ENCODE peak calls at places on chromosomes 16 and 17, in seven cellular contexts. V is right atrium auricular region, N is anterior cingulate cortex, C is NCI-H1092 treated with DMSO at 0.1 percent for 48 hours, I is astrocyte of the hippocampus, F is fibroblast of mammary gland, U is Right ventricle myocardium superior. T is an unnamed sample.
A peak's percentile ranks its signal among the peaks of the same experiment; 100 is the strongest.

GRCh38 chr17:34171245-34171818 is 83.8 kb upstream of the CCL2 start:
- DNase-seq in U (peak; percentile 50), F (peak; percentile 68), N (no peak), C (peak; percentile 13), I (peak; percentile 70), V (peak; percentile 84), T (peak; percentile 76)

GRCh38 chr16:21590287-21590686 is 9.1 kb upstream of the METTL9 start:
- DNase-seq in C (no peak), N (no peak), V (no peak), F (no peak), U (no peak), I (no peak), T (no peak)

GRCh38 chr17:72034000-72034399 is 86.8 kb upstream of the SOX9 start:
- DNase-seq in I (no peak), N (no peak), F (no peak), V (no peak), C (no peak), U (no peak), T (no peak)

GRCh38 chr17:72734611-72735010 is 357.9 kb downstream of the SLC39A11 start:
- DNase-seq in C (no peak), U (no peak), N (no peak), I (no peak), F (no peak), V (no peak), T (no peak)

GRCh38 chr17:4625181-4625601 is 16.3 kb downstream of the ALOX15 start:
- DNase-seq in C (no peak), F (peak; percentile 19), U (no peak), I (peak; percentile 31), V (no peak), N (no peak), T (peak; percentile 92)

GRCh38 chr17:59851431-59852375 is 41.0 kb downstream of the TUBD1 start:
- DNase-seq in C (no peak), I (peak; percentile 57), N (no peak), U (no peak), F (peak; percentile 99), V (no peak), T (peak; percentile 46)

GRCh38 chr17:38511126-38512108 is 83.2 kb downstream of the ARHGAP23 start:
- DNase-seq in I (peak; percentile 73), V (no peak), N (no peak), C (no peak), F (peak; percentile 59), U (peak; percentile 31), T (no peak)

GRCh38 chr17:60102632-60103047 is 23.9 kb upstream of the HEATR6 start:
- DNase-seq in N (no peak), V (no peak), I (peak; percentile 42), F (peak; percentile 71), U (peak; percentile 59), C (no peak), T (peak; percentile 72)

GRCh38 chr17:30170415-30170987 is 53.9 kb downstream of the NSRP1 start:
- DNase-seq in C (no peak), I (no peak), F (no peak), U (no peak), V (no peak), N (no peak), T (no peak)

GRCh38 chr17:75587718-75588545 is at the start of gene MYO15B:
- DNase-seq in N (no peak), C (peak; percentile 53), I (peak; percentile 42), F (no peak), U (peak; percentile 82), V (peak; percentile 61), T (peak; percentile 92)

GRCh38 chr17:36611345-36612072 is 10.1 kb downstream of the MRM1 start:
- DNase-seq in N (no peak), U (no peak), C (no peak), F (peak; percentile 91), I (peak; percentile 70), V (no peak), T (no peak)

GRCh38 chr16:67558859-67559258 is 3.5 kb upstream of the CTCF start:
- DNase-seq in V (no peak), N (no peak), F (no peak), U (no peak), C (no peak), I (no peak), T (no peak)

GRCh38 chr16:23564964-23565363 is 7.4 kb downstream of the UBFD1 start:
- DNase-seq in I (no peak), U (peak; percentile 76), N (no peak), V (peak; percentile 69), C (no peak), F (peak; percentile 78), T (no peak)

GRCh38 chr16:75217389-75217851 is 1.4 kb upstream of the CTRB1 start:
- DNase-seq in N (no peak), F (no peak), C (no peak), I (no peak), V (no peak), U (no peak), T (no peak)

GRCh38 chr17:14310101-14310500 is 9.2 kb downstream of the HS3ST3B1 start:
- DNase-seq in I (peak; percentile 16), U (no peak), V (no peak), N (no peak), C (no peak), F (no peak), T (no peak)

GRCh38 chr16:31441956-31442355 is 633 bp downstream of the ZNF843 start:
- DNase-seq in F (no peak), I (no peak), N (no peak), V (no peak), U (no peak), C (no peak), T (no peak)

GRCh38 chr16:2810651-2811050 is 6.4 kb upstream of the PRSS21 start:
- DNase-seq in U (peak; percentile 10), C (no peak), I (no peak), F (no peak), N (no peak), V (no peak), T (no peak)

GRCh38 chr17:79798296-79799173 is 1.7 kb upstream of the CBX8 start:
- DNase-seq in C (peak; percentile 35), I (no peak), N (no peak), V (no peak), F (peak; percentile 44), U (peak; percentile 44), T (peak; percentile 78)

GRCh38 chr16:81311762-81312161 is 3.0 kb upstream of the GAN start:
- DNase-seq in U (no peak), F (no peak), I (no peak), N (no peak), V (no peak), C (no peak), T (no peak)

GRCh38 chr17:16419074-16419928 is 3.9 kb downstream of the TRPV2 start:
- DNase-seq in U (no peak), F (peak; percentile 95), N (no peak), V (peak; percentile 74), I (peak; percentile 91), C (no peak), T (no peak)

GRCh38 chr16:87789437-87790277 is 23.9 kb upstream of the KLHDC4 start:
- DNase-seq in F (peak; percentile 81), I (peak; percentile 59), U (no peak), C (no peak), V (no peak), N (no peak), T (no peak)

GRCh38 chr16:78770353-78771091 is 671.1 kb downstream of the WWOX start:
- DNase-seq in I (peak; percentile 52), N (no peak), V (peak; percentile 73), F (peak; percentile 39), U (peak; percentile 86), C (peak; percentile 68), T (peak; percentile 68)

GRCh38 chr16:85612191-85612800 is 826 bp upstream of the GSE1 start:
- DNase-seq in I (peak; percentile 97), F (peak; percentile 85), N (no peak), C (peak; percentile 33), V (no peak), U (peak; percentile 87), T (peak; percentile 65)

GRCh38 chr17:1754430-1755112 is 7.3 kb upstream of the SERPINF1 start:
- DNase-seq in F (no peak), N (no peak), U (no peak), I (no peak), V (no peak), C (no peak), T (no peak)

GRCh38 chr17:280216-280615 is 72.4 kb downstream of the RPH3AL start:
- DNase-seq in N (no peak), U (no peak), C (no peak), F (no peak), I (no peak), V (no peak), T (no peak)